ENCODE peak calls at places on chromosomes 12 and 14, in five cellular contexts. O, T, Q, A and I are unnamed samples.
A peak's percentile ranks its signal among the peaks of the same experiment; 100 is the strongest.

GRCh38 chr12:1666685-1667162 is 24.1 kb upstream of the ADIPOR2 start:
- DNase-seq in T (no peak), A (no peak), Q (no peak), O (no peak), I (no peak)

GRCh38 chr12:110778801-110779577 is 36.3 kb upstream of the PPP1CC start:
- DNase-seq in Q (no peak), O (no peak), T (no peak), A (no peak), I (no peak)

GRCh38 chr12:19482551-19483109 is 43.3 kb downstream of the AEBP2 start:
- DNase-seq in T (no peak), O (no peak), A (no peak), Q (no peak), I (no peak)

GRCh38 chr12:64390275-64390851 is at the start of gene C12orf56:
- DNase-seq in Q (no peak), A (no peak), T (no peak), O (no peak), I (no peak)

GRCh38 chr12:130557201-130557600 is 158.9 kb downstream of the RIMBP2 start:
- DNase-seq in Q (no peak), T (no peak), O (no peak), A (no peak), I (no peak)

GRCh38 chr12:57111046-57111698 is at the start of gene STAT6:
- DNase-seq in Q (no peak), T (peak; percentile 60), O (peak; percentile 47), A (no peak), I (peak; percentile 96)

GRCh38 chr12:122961551-122962329 is 4.5 kb downstream of the ABCB9 start:
- DNase-seq in A (no peak), Q (peak; percentile 9), T (no peak), O (no peak), I (no peak)

GRCh38 chr12:50087995-50088394 is 2.9 kb downstream of the SMARCD1 start:
- DNase-seq in O (no peak), Q (no peak), T (no peak), A (no peak), I (no peak)

GRCh38 chr12:28175098-28175589 is 15.1 kb upstream of the CCDC91 start:
- DNase-seq in A (no peak), O (no peak), Q (no peak), T (no peak), I (no peak)

GRCh38 chr12:47394070-47394469 is 311.8 kb downstream of the RPAP3 start:
- DNase-seq in O (no peak), Q (no peak), T (no peak), A (no peak), I (no peak)

GRCh38 chr12:60394680-60395079 is 798.9 kb downstream of the SLC16A7 start:
- DNase-seq in Q (no peak), A (no peak), T (no peak), O (no peak), I (no peak)

GRCh38 chr12:2138294-2138693 is 85.5 kb downstream of the CACNA1C start:
- DNase-seq in T (no peak), Q (no peak), A (no peak), O (no peak), I (no peak)

GRCh38 chr12:2243275-2243674 is 190.5 kb downstream of the CACNA1C start:
- DNase-seq in A (no peak), T (no peak), Q (no peak), O (no peak), I (no peak)

GRCh38 chr12:113466770-113467153 is 4.9 kb downstream of the LHX5 start:
- DNase-seq in O (no peak), T (no peak), A (no peak), Q (no peak), I (no peak)

GRCh38 chr12:29521951-29522350 is 24.5 kb upstream of the OVCH1 start:
- DNase-seq in Q (no peak), T (no peak), O (no peak), A (no peak), I (no peak)

GRCh38 chr12:92064420-92064819 is 81.2 kb downstream of the BTG1 start:
- DNase-seq in A (no peak), O (no peak), Q (peak; percentile 29), T (no peak), I (no peak)

GRCh38 chr12:108629824-108630476 is 3.7 kb downstream of the SELPLG start:
- DNase-seq in O (no peak), Q (no peak), A (no peak), T (no peak), I (no peak)

GRCh38 chr12:124608451-124608870 is 41.0 kb upstream of the NCOR2 start:
- DNase-seq in A (no peak), O (no peak), Q (no peak), T (no peak), I (no peak)

GRCh38 chr14:41230683-41231082 is 376.0 kb upstream of the LRFN5 start:
- DNase-seq in A (no peak), T (no peak), Q (no peak), O (no peak), I (no peak)

GRCh38 chr12:65882504-65882903 is 58.2 kb downstream of the HMGA2 start:
- DNase-seq in T (no peak), O (no peak), A (no peak), Q (no peak), I (no peak)

GRCh38 chr14:23185046-23185445 is 1.6 kb upstream of the SLC7A8 start:
- DNase-seq in A (no peak), T (no peak), O (no peak), Q (no peak), I (no peak)

GRCh38 chr12:45644521-45644920 is 85.0 kb upstream of the ARID2 start:
- DNase-seq in O (no peak), A (no peak), T (no peak), Q (no peak), I (no peak)

GRCh38 chr12:125140918-125141573 is 75.8 kb downstream of the AACS start:
- DNase-seq in O (no peak), Q (no peak), T (no peak), A (no peak), I (no peak)